ENCODE peak calls at places on chromosomes 1 and 21, in seven cellular contexts. R is IMR-90, V is upper lobe of left lung, B is neural crest cell, X is NCI-H2171 treated with DMSO at 0.1 percent for 48 hours, O is heart right ventricle, E is psoas muscle. H is an unnamed sample.

GRCh38 chr21:45607021-45607921 is 36.3 kb upstream of the PCBP3 start:
- DNase-seq in B (no peak), R (peak; percentile 24), X (no peak), V (no peak), E (no peak), O (no peak), H (no peak)

GRCh38 chr21:38401527-38401926 is 96.8 kb downstream of the ERG start:
- DNase-seq in B (no peak), R (no peak), O (no peak), V (no peak), X (no peak), E (no peak), H (no peak)

GRCh38 chr1:230230273-230230672 is 163.2 kb downstream of the GALNT2 start:
- DNase-seq in V (no peak), B (no peak), R (no peak), E (no peak), X (no peak), O (no peak), H (no peak)

GRCh38 chr1:9316080-9316444 is 23.4 kb downstream of the SPSB1 start:
- DNase-seq in X (no peak), V (no peak), R (no peak), E (no peak), B (no peak), O (no peak), H (peak; percentile 41)

GRCh38 chr1:159007734-159008133 is 2.0 kb upstream of the IFI16 start:
- DNase-seq in O (no peak), B (no peak), R (no peak), X (no peak), E (no peak), V (no peak), H (no peak)

GRCh38 chr1:228469413-228470162 is 17.6 kb upstream of the RNF187 start:
- DNase-seq in B (no peak), O (no peak), R (no peak), V (peak; percentile 70), X (no peak), E (no peak), H (no peak)

GRCh38 chr1:57254006-57254405 is 169.9 kb downstream of the DAB1 start:
- DNase-seq in X (no peak), V (no peak), B (no peak), O (no peak), E (no peak), R (peak; percentile 32), H (peak; percentile 93)

GRCh38 chr1:52111492-52111891 is 30.4 kb upstream of the ZFYVE9 start:
- DNase-seq in O (no peak), E (no peak), B (no peak), V (no peak), R (no peak), X (no peak), H (no peak)

GRCh38 chr1:194062962-194063361 is 876.5 kb upstream of the B3GALT2 start:
- DNase-seq in E (no peak), B (no peak), V (no peak), O (no peak), R (no peak), X (no peak), H (no peak)

GRCh38 chr1:204213668-204214662 is at the start of gene GOLT1A:
- DNase-seq in B (peak; percentile 57), O (peak; percentile 57), V (peak; percentile 90), X (peak; percentile 74), R (peak; percentile 87), E (peak; percentile 82), H (peak; percentile 77)

GRCh38 chr1:11850121-11850520 is 2.5 kb upstream of the NPPA start:
- DNase-seq in O (no peak), R (no peak), E (no peak), V (no peak), B (no peak), X (no peak), H (no peak)

GRCh38 chr1:158496379-158496778 is 24.4 kb downstream of the OR10R2 start:
- DNase-seq in X (no peak), B (no peak), R (no peak), V (no peak), O (no peak), E (no peak), H (peak; percentile 4)

GRCh38 chr1:21175324-21175669 is 1.4 kb downstream of the EIF4G3 start:
- DNase-seq in O (peak; percentile 63), X (peak; percentile 41), R (peak; percentile 27), V (no peak), B (no peak), E (no peak), H (peak; percentile 75)

GRCh38 chr1:170910273-170910672 is 25.1 kb upstream of the MROH9 start:
- DNase-seq in B (no peak), X (no peak), R (peak; percentile 67), O (no peak), E (no peak), V (no peak), H (peak; percentile 86)

GRCh38 chr1:165900576-165901380 is 73.4 kb downstream of the UCK2 start:
- DNase-seq in E (no peak), R (no peak), V (no peak), X (peak; percentile 81), O (no peak), B (no peak), H (peak; percentile 42)

GRCh38 chr21:25733859-25734653 is 648 bp downstream of the ATP5PF start:
- DNase-seq in O (peak; percentile 39), E (no peak), V (peak; percentile 90), X (peak; percentile 20), R (peak; percentile 35), B (no peak), H (peak; percentile 75)

GRCh38 chr1:153507926-153508583 is 27.7 kb downstream of the S100A6 start:
- DNase-seq in R (no peak), B (no peak), V (no peak), E (no peak), X (no peak), O (no peak), H (peak; percentile 30)

GRCh38 chr1:92623187-92623778 is 136.6 kb upstream of the GFI1 start:
- DNase-seq in V (no peak), O (no peak), B (no peak), X (peak; percentile 29), E (no peak), R (peak; percentile 12), H (peak; percentile 44)

GRCh38 chr1:184629261-184629660 is 125.4 kb downstream of the EDEM3 start:
- DNase-seq in X (no peak), O (no peak), R (no peak), B (no peak), E (no peak), V (no peak), H (no peak)

GRCh38 chr1:172531846-172532699 is 877 bp upstream of the SUCO start:
- DNase-seq in O (peak; percentile 95), X (peak; percentile 98), V (no peak), R (peak; percentile 99), B (peak; percentile 75), E (peak; percentile 83), H (peak; percentile 99)

GRCh38 chr1:12275370-12275769 is 45.5 kb downstream of the VPS13D start:
- DNase-seq in B (peak; percentile 41), V (no peak), E (peak; percentile 64), O (peak; percentile 11), X (no peak), R (no peak), H (peak; percentile 57)

GRCh38 chr1:33407750-33408436 is 23.0 kb downstream of the PHC2 start:
- DNase-seq in E (no peak), R (no peak), O (no peak), X (no peak), B (no peak), V (no peak), H (peak; percentile 68)

GRCh38 chr1:182122265-182122664 is 60.8 kb upstream of the ZNF648 start:
- DNase-seq in B (no peak), E (no peak), X (peak; percentile 20), V (no peak), R (no peak), O (no peak), H (no peak)

GRCh38 chr1:151513626-151514101 is 2.5 kb downstream of the CGN start:
- DNase-seq in X (no peak), O (no peak), B (no peak), V (no peak), E (no peak), R (peak; percentile 22), H (peak; percentile 23)

GRCh38 chr1:240478536-240478935 is 133.4 kb downstream of the GREM2 start:
- DNase-seq in O (no peak), R (no peak), E (no peak), V (no peak), X (no peak), B (no peak), H (no peak)

GRCh38 chr1:34928865-34929496 is 469 bp downstream of the DLGAP3 start:
- DNase-seq in O (no peak), V (peak; percentile 79), E (no peak), R (no peak), B (no peak), X (peak; percentile 40), H (no peak)

GRCh38 chr1:43586136-43586726 is 55.5 kb downstream of the PTPRF start:
- DNase-seq in B (no peak), O (no peak), X (peak; percentile 87), E (no peak), R (no peak), V (peak; percentile 30), H (no peak)

GRCh38 chr1:182197555-182197954 is 136.0 kb upstream of the ZNF648 start:
- DNase-seq in X (peak; percentile 38), V (no peak), O (peak; percentile 15), E (peak; percentile 58), R (no peak), B (no peak), H (no peak)

GRCh38 chr1:111203681-111204210 is 3.3 kb upstream of the DENND2D start:
- DNase-seq in X (peak; percentile 11), O (peak; percentile 57), R (no peak), B (no peak), E (peak; percentile 82), V (peak; percentile 95), H (peak; percentile 65)

GRCh38 chr1:159921700-159922498 is 3.4 kb downstream of the TAGLN2 start:
- DNase-seq in O (no peak), X (no peak), R (peak; percentile 34), E (no peak), V (no peak), B (no peak), H (peak; percentile 38)

GRCh38 chr1:236394016-236394481 is at the start of gene EDARADD:
- DNase-seq in X (no peak), E (no peak), O (no peak), V (no peak), R (no peak), B (no peak), H (peak; percentile 68)